ENCODE peak calls at places on chromosome 6, in ten cellular contexts. K is activated T-helper 1 cell treated with anti-CD3 and anti-CD28 coated beads, Interleukin-2, amount 50 U/mL, for 16 hours; N is AG09309; Z is KG1; M is AG08396; E is stimulated activated CD4-positive, alpha-beta T cell treated with anti-CD3 and anti-CD28 coated beads, Interleukin-12 subunit alpha, Interleukin-12 subunit beta, amount 100 ng/mL, for 4 hours; Q is NCI-H1436 treated with DMSO at 0.1 percent for 48 hours; T is mucosa of descending colon; V is AG10803; H is fibroblast of the conjunctiva. B is an unnamed sample.

GRCh38 chr6:149499066-149499465 is 14.3 kb upstream of the ZC3H12D start:
- DNase-seq in K (no peak), N (no peak), Z (no peak), M (no peak), E (no peak), Q (no peak), T (no peak), V (peak), H (peak), B (peak)

GRCh38 chr6:2403546-2403945 is 158.1 kb upstream of the GMDS start:
- DNase-seq in K (no peak), N (no peak), Z (no peak), M (no peak), E (no peak), Q (no peak), T (peak), V (no peak), H (no peak), B (no peak)

GRCh38 chr6:35318845-35319220 is 21.2 kb downstream of the DEF6 start:
- DNase-seq in K (no peak), N (no peak), Z (no peak), M (no peak), E (no peak), Q (no peak), T (no peak), V (no peak), H (no peak), B (no peak)

GRCh38 chr6:53568776-53569616 is 24.1 kb upstream of the GCLC start:
- DNase-seq in K (no peak), N (no peak), Z (no peak), M (no peak), E (no peak), Q (no peak), T (no peak), V (peak), H (no peak), B (peak)

GRCh38 chr6:1076531-1077453 is 235.1 kb upstream of the FOXQ1 start:
- DNase-seq in K (no peak), N (no peak), Z (no peak), M (no peak), E (no peak), Q (no peak), T (no peak), V (no peak), H (no peak), B (no peak)

GRCh38 chr6:148556415-148556814 is 190.4 kb upstream of the UST start:
- DNase-seq in K (no peak), N (no peak), Z (no peak), M (no peak), E (no peak), Q (no peak), T (no peak), V (no peak), H (no peak), B (no peak)

GRCh38 chr6:107061125-107062020 is 33.4 kb downstream of the MTRES1 start:
- DNase-seq in K (no peak), N (peak), Z (no peak), M (no peak), E (no peak), Q (no peak), T (no peak), V (no peak), H (no peak), B (no peak)

GRCh38 chr6:92767101-92767500 is 652.3 kb downstream of the EPHA7 start:
- DNase-seq in K (no peak), N (no peak), Z (no peak), M (no peak), E (no peak), Q (no peak), T (no peak), V (no peak), H (no peak), B (no peak)

GRCh38 chr6:26743157-26743821 is 83.7 kb upstream of the ZNF322 start:
- DNase-seq in K (no peak), N (peak), Z (no peak), M (peak), E (no peak), Q (no peak), T (no peak), V (peak), H (peak), B (peak)

GRCh38 chr6:159832941-159833340 is 32.9 kb downstream of the PNLDC1 start:
- DNase-seq in K (no peak), N (no peak), Z (no peak), M (no peak), E (no peak), Q (no peak), T (no peak), V (no peak), H (no peak), B (no peak)

GRCh38 chr6:139270249-139270648 is 21.5 kb downstream of the TXLNB start:
- DNase-seq in K (no peak), N (no peak), Z (no peak), M (no peak), E (no peak), Q (no peak), T (no peak), V (no peak), H (no peak), B (no peak)

GRCh38 chr6:35209081-35209480 is 4.7 kb upstream of the SCUBE3 start:
- DNase-seq in K (no peak), N (no peak), Z (no peak), M (no peak), E (no peak), Q (no peak), T (no peak), V (no peak), H (no peak), B (no peak)

GRCh38 chr6:136532030-136532429 is 18.2 kb downstream of the MAP7 start:
- DNase-seq in K (no peak), N (no peak), Z (no peak), M (no peak), E (no peak), Q (no peak), T (no peak), V (no peak), H (no peak), B (no peak)

GRCh38 chr6:117448011-117448410 is 22.3 kb upstream of the ROS1 start:
- DNase-seq in K (no peak), N (no peak), Z (no peak), M (no peak), E (no peak), Q (no peak), T (no peak), V (peak), H (no peak), B (no peak)

GRCh38 chr6:4780360-4780812 is 4.2 kb downstream of the CDYL start:
- DNase-seq in K (no peak), N (no peak), Z (no peak), M (no peak), E (no peak), Q (no peak), T (no peak), V (peak), H (peak), B (peak)

GRCh38 chr6:111725446-111726112 is 119.9 kb upstream of the TRAF3IP2 start:
- DNase-seq in K (no peak), N (no peak), Z (no peak), M (no peak), E (no peak), Q (no peak), T (no peak), V (peak), H (no peak), B (no peak)

GRCh38 chr6:44670146-44670545 is 282.6 kb downstream of the CDC5L start:
- DNase-seq in K (no peak), N (no peak), Z (no peak), M (no peak), E (no peak), Q (no peak), T (no peak), V (no peak), H (no peak), B (no peak)

GRCh38 chr6:93040375-93040774 is 379.0 kb downstream of the EPHA7 start:
- DNase-seq in K (no peak), N (no peak), Z (peak), M (no peak), E (no peak), Q (no peak), T (no peak), V (no peak), H (no peak), B (no peak)

GRCh38 chr6:142474446-142475289 is 172.9 kb downstream of the ADGRG6 start:
- DNase-seq in K (no peak), N (peak), Z (no peak), M (peak), E (no peak), Q (peak), T (peak), V (peak), H (peak), B (peak)

GRCh38 chr6:145112711-145113148 is 622.6 kb downstream of the EPM2A start:
- DNase-seq in K (no peak), N (no peak), Z (no peak), M (no peak), E (no peak), Q (no peak), T (no peak), V (peak), H (no peak), B (peak)

GRCh38 chr6:46925563-46926253 is 4.0 kb upstream of the ADGRF5 start:
- DNase-seq in K (no peak), N (peak), Z (no peak), M (peak), E (no peak), Q (no peak), T (no peak), V (peak), H (peak), B (peak)

GRCh38 chr6:156866181-156866862 is 89.1 kb downstream of the ARID1B start:
- DNase-seq in K (no peak), N (no peak), Z (no peak), M (peak), E (no peak), Q (no peak), T (no peak), V (no peak), H (no peak), B (peak)

GRCh38 chr6:36590237-36590636 is 3.9 kb upstream of the SRSF3 start:
- DNase-seq in K (no peak), N (peak), Z (no peak), M (peak), E (no peak), Q (no peak), T (no peak), V (peak), H (no peak), B (peak)

GRCh38 chr6:41555326-41556300 is 9.4 kb downstream of the FOXP4 start:
- DNase-seq in K (no peak), N (no peak), Z (no peak), M (no peak), E (no peak), Q (no peak), T (no peak), V (no peak), H (no peak), B (no peak)

GRCh38 chr6:36827261-36828079 is 11.8 kb downstream of the CPNE5 start:
- DNase-seq in K (no peak), N (peak), Z (peak), M (peak), E (no peak), Q (no peak), T (no peak), V (peak), H (peak), B (peak)

GRCh38 chr6:123529058-123529457 is 107.7 kb downstream of the TRDN start:
- DNase-seq in K (no peak), N (no peak), Z (no peak), M (no peak), E (no peak), Q (no peak), T (no peak), V (no peak), H (no peak), B (no peak)

GRCh38 chr6:3876866-3877265 is 27.7 kb downstream of the FAM50B start:
- DNase-seq in K (no peak), N (no peak), Z (no peak), M (no peak), E (no peak), Q (no peak), T (no peak), V (peak), H (peak), B (peak)

GRCh38 chr6:138428943-138429616 is 25.1 kb downstream of the HEBP2 start:
- DNase-seq in K (no peak), N (peak), Z (peak), M (peak), E (no peak), Q (peak), T (no peak), V (peak), H (peak), B (peak)

GRCh38 chr6:73631849-73632248 is 21.9 kb downstream of the SLC17A5 start:
- DNase-seq in K (no peak), N (no peak), Z (no peak), M (no peak), E (no peak), Q (no peak), T (no peak), V (peak), H (no peak), B (peak)

B was measured in fibroblast of mammary gland.